ENCODE peak calls at places on chromosomes 4 and X, in four cellular contexts. B is left ventricle myocardium inferior, A is GM23338, C is uterus. S is an unnamed sample. For H3K4me1, H3K27me3 and H3K36me3, the result is how much of the 10 kb centered on the place peaks cover.

GRCh38 chrX:78652971-78653822 is 5.9 kb downstream of the RTL3 start:
- DNase-seq in B (no peak), C (no peak), A (no peak), S (no peak)

GRCh38 chr4:1504786-1505500 is 98.7 kb upstream of the NKX1-1 start:
- DNase-seq in C (peak), A (no peak), B (no peak), S (peak)

GRCh38 chr4:126991965-126992364 is 640.8 kb upstream of the INTU start:
- DNase-seq in B (no peak), C (no peak), A (no peak), S (no peak)

GRCh38 chrX:119292445-119292844 is 56.4 kb downstream of the PGRMC1 start:
- DNase-seq in B (no peak), C (no peak), A (peak), S (no peak)

GRCh38 chrX:30141966-30142365 is 73.4 kb upstream of the MAGEB2 start:
- DNase-seq in A (peak), B (no peak), C (no peak), S (no peak)

GRCh38 chrX:150984164-150984824 is 1.2 kb downstream of the HMGB3 start:
- DNase-seq in C (no peak), B (no peak), A (no peak), S (no peak)

GRCh38 chr4:184747034-184747830 is 13.3 kb upstream of the CENPU start:
- DNase-seq in B (peak), A (peak), C (peak), S (peak)

GRCh38 chr4:114595207-114595606 is 3.4 kb upstream of the UGT8 start:
- DNase-seq in C (no peak), A (no peak), B (no peak), S (no peak)

GRCh38 chr4:87220094-87220831 is at the start of gene KLHL8:
- DNase-seq in C (peak), A (peak), B (peak), S (peak)

GRCh38 chr4:174600391-174600790 is 78.1 kb upstream of the HPGD start:
- DNase-seq in C (no peak), B (no peak), A (no peak), S (no peak)

GRCh38 chrX:123803331-123803983 is 56.4 kb upstream of the XIAP start:
- DNase-seq in B (no peak), C (no peak), A (no peak), S (no peak)

GRCh38 chr4:10590896-10591295 is 93.7 kb downstream of the CLNK start:
- DNase-seq in B (no peak), A (no peak), C (no peak), S (no peak)

GRCh38 chr4:26120098-26120795 is 200.6 kb upstream of the RBPJ start:
- DNase-seq in B (no peak), A (no peak), C (no peak), S (no peak)

GRCh38 chr4:83212041-83212851 is 72.4 kb downstream of the COQ2 start:
- DNase-seq in A (no peak), B (no peak), C (no peak), S (no peak)

GRCh38 chrX:35919536-35920309 is at the start of gene CFAP47:
- DNase-seq in A (peak), C (no peak), B (no peak), S (no peak)

GRCh38 chr4:125710766-125711165 is 396.0 kb downstream of the FAT4 start:
- DNase-seq in C (no peak), B (no peak), A (no peak), S (no peak)

GRCh38 chr4:139734875-139735380 is 69.3 kb downstream of the MGST2 start:
- DNase-seq in C (peak), A (peak), B (peak), S (peak)

GRCh38 chr4:122450847-122451246 is 5.7 kb downstream of the IL2 start:
- DNase-seq in C (no peak), B (no peak), A (peak), S (no peak)

GRCh38 chrX:2691543-2692220 is 587 bp downstream of the CD99 start:
- DNase-seq in B (peak), A (peak), C (peak), S (peak)

GRCh38 chr4:188822698-188823097 is 683.5 kb downstream of the TRIML1 start:
- DNase-seq in C (no peak), B (no peak), A (peak), S (no peak)

GRCh38 chr4:186727149-186727976 is 3.7 kb upstream of the FAT1 start:
- DNase-seq in A (peak), B (no peak), C (no peak), S (no peak)

GRCh38 chr4:72208421-72209075 is 176.7 kb downstream of the NPFFR2 start:
- DNase-seq in B (no peak), A (no peak), C (no peak), S (no peak)

GRCh38 chr4:167136270-167136669 is 98.0 kb downstream of the SPOCK3 start:
- DNase-seq in A (no peak), B (no peak), C (no peak), S (no peak)

GRCh38 chr4:48262484-48262883 is 7.2 kb downstream of the TEC start:
- DNase-seq in B (no peak), A (no peak), C (no peak), S (no peak)

GRCh38 chr4:48261288-48261687 is 8.3 kb downstream of the TEC start:
- DNase-seq in B (no peak), C (no peak), A (no peak), S (no peak)

GRCh38 chr4:48258845-48259397 is 10.7 kb downstream of the TEC start:
- DNase-seq in A (no peak), B (no peak), C (no peak), S (no peak)

GRCh38 chr4:48259748-48260147 is 9.9 kb downstream of the TEC start:
- DNase-seq in A (no peak), C (no peak), B (no peak), S (no peak)

GRCh38 chr4:48262926-48263325 is 6.7 kb downstream of the TEC start:
- DNase-seq in C (no peak), A (no peak), B (no peak), S (no peak)
- H3K4me1 ChIP-seq in C (under half), A (under half), B (under half), S (under half)

DNA sequence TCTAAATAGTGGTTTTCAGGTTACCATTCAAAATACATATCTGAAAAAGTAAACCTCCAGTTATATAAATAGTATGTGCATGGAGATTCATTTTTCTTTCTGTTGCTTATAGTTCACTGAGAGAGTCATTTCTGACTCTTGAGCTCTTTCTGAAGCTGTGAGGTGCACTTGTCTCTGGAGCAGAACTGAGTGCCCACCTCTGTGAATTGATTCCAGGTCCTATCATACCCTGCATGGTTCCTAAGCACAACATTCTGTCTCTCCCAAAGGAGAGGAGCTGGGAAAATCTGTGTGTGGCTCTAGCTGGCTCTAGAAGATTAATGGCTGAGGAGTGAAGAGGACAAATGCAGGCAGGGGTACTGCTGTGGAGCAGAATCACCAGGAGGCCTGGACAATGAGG is 161.6 kb upstream of the HCCS start:
- DNase-seq in B (no peak), A (no peak), C (no peak), S (no peak)
- H3K27me3 ChIP-seq in B (under half), A (under half), C (under half), S (under half)

DNA sequence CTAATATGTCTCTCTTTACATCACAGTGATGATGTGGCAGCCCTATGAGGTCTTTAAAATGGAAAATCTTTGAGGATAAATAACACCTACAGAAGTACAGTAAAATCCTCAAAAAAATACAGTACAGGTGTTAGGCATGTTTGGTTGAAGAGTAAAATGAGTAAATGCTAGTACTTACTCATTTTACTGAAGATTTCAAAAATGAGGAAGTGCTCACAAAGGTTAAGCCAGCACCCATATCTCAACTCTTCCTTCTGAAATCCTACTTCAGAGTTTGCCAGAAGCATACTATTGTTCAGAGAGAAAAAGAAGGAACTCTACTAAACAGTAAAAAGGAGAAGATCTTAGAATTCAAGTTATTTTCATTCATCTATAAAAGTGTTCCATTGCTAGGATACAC is 130.9 kb downstream of the CBR4 start:
- DNase-seq in B (no peak), C (no peak), A (no peak), S (no peak)
- H3K36me3 ChIP-seq in B (under half), C (under half), A (under half), S (under half)

GRCh38 chr4:4321951-4322688 is 32.1 kb downstream of the ZBTB49 start:
- DNase-seq in C (no peak), A (no peak), B (no peak), S (no peak)
- H3K4me1 ChIP-seq in C (under half), A (under half), B (under half), S (under half)